ENCODE peak calls at places on chromosomes 11 and 22, in five cellular contexts. One of them, this sample, is unnamed.

GRCh38 chr22:45612451-45612901 is 59.2 kb upstream of the ATXN10 start:
- DNase-seq in IMR-90: peak
- DNase-seq in colonic mucosa: no peak
- DNase-seq in brain microvascular endothelial cell: peak
- DNase-seq in Calu3: no peak
- DNase-seq in this sample: peak

GRCh38 chr11:66641834-66642233 is 3.3 kb downstream of the RBM4 start:
- DNase-seq in colonic mucosa: no peak
- DNase-seq in brain microvascular endothelial cell: no peak
- DNase-seq in IMR-90: no peak
- DNase-seq in Calu3: no peak
- DNase-seq in this sample: no peak

GRCh38 chr11:12889243-12889642 is 119.9 kb upstream of the RASSF10 start:
- DNase-seq in brain microvascular endothelial cell: peak
- DNase-seq in Calu3: no peak
- DNase-seq in IMR-90: peak
- DNase-seq in colonic mucosa: no peak
- DNase-seq in this sample: peak

GRCh38 chr11:72684236-72684912 is 10.2 kb upstream of the PDE2A start:
- DNase-seq in IMR-90: peak
- DNase-seq in Calu3: peak
- DNase-seq in colonic mucosa: peak
- DNase-seq in brain microvascular endothelial cell: peak
- DNase-seq in this sample: peak

GRCh38 chr22:35451602-35452001 is 51.7 kb downstream of the MCM5 start:
- DNase-seq in Calu3: no peak
- DNase-seq in IMR-90: no peak
- DNase-seq in brain microvascular endothelial cell: no peak
- DNase-seq in colonic mucosa: no peak
- DNase-seq in this sample: no peak

GRCh38 chr22:45262931-45263789 is 21.6 kb upstream of the UPK3A start:
- DNase-seq in IMR-90: no peak
- DNase-seq in colonic mucosa: no peak
- DNase-seq in Calu3: no peak
- DNase-seq in brain microvascular endothelial cell: no peak
- DNase-seq in this sample: no peak

GRCh38 chr11:134261626-134262488 is 8.5 kb downstream of the ACAD8 start:
- DNase-seq in IMR-90: no peak
- DNase-seq in colonic mucosa: no peak
- DNase-seq in brain microvascular endothelial cell: no peak
- DNase-seq in Calu3: peak
- DNase-seq in this sample: peak

GRCh38 chr11:43316451-43316850 is 4.7 kb downstream of the API5 start:
- DNase-seq in Calu3: peak
- DNase-seq in IMR-90: peak
- DNase-seq in colonic mucosa: no peak
- DNase-seq in brain microvascular endothelial cell: peak
- DNase-seq in this sample: no peak

GRCh38 chr11:80826808-80827207 is 1386.0 kb upstream of the TENM4 start:
- DNase-seq in Calu3: no peak
- DNase-seq in brain microvascular endothelial cell: no peak
- DNase-seq in colonic mucosa: no peak
- DNase-seq in IMR-90: no peak
- DNase-seq in this sample: no peak

GRCh38 chr22:49432211-49432905 is 395.3 kb downstream of the BRD1 start:
- DNase-seq in colonic mucosa: no peak
- DNase-seq in IMR-90: no peak
- DNase-seq in brain microvascular endothelial cell: no peak
- DNase-seq in Calu3: no peak
- DNase-seq in this sample: no peak

GRCh38 chr11:134312807-134313206 is 19.0 kb upstream of the GLB1L2 start:
- DNase-seq in Calu3: no peak
- DNase-seq in brain microvascular endothelial cell: no peak
- DNase-seq in IMR-90: no peak
- DNase-seq in colonic mucosa: no peak
- DNase-seq in this sample: no peak

GRCh38 chr11:74453373-74453975 is 13.9 kb downstream of the KCNE3 start:
- DNase-seq in brain microvascular endothelial cell: peak
- DNase-seq in Calu3: peak
- DNase-seq in colonic mucosa: peak
- DNase-seq in IMR-90: peak
- DNase-seq in this sample: peak

GRCh38 chr11:44760917-44761545 is 34.3 kb downstream of the TSPAN18 start:
- DNase-seq in brain microvascular endothelial cell: peak
- DNase-seq in IMR-90: peak
- DNase-seq in colonic mucosa: no peak
- DNase-seq in Calu3: peak
- DNase-seq in this sample: peak

GRCh38 chr22:25899566-25899965 is 157.6 kb downstream of the MYO18B start:
- DNase-seq in IMR-90: no peak
- DNase-seq in colonic mucosa: no peak
- DNase-seq in brain microvascular endothelial cell: no peak
- DNase-seq in Calu3: no peak
- DNase-seq in this sample: no peak

GRCh38 chr11:118923721-118924587 is 1.8 kb downstream of the BCL9L start:
- DNase-seq in colonic mucosa: peak
- DNase-seq in Calu3: no peak
- DNase-seq in brain microvascular endothelial cell: no peak
- DNase-seq in IMR-90: no peak
- DNase-seq in this sample: no peak

GRCh38 chr22:30159082-30159481 is 78.8 kb downstream of the HORMAD2 start:
- DNase-seq in colonic mucosa: no peak
- DNase-seq in IMR-90: no peak
- DNase-seq in brain microvascular endothelial cell: no peak
- DNase-seq in Calu3: no peak
- DNase-seq in this sample: no peak

GRCh38 chr22:42918500-42918899 is 61.4 kb upstream of the ARFGAP3 start:
- DNase-seq in IMR-90: no peak
- DNase-seq in Calu3: no peak
- DNase-seq in brain microvascular endothelial cell: no peak
- DNase-seq in colonic mucosa: no peak
- DNase-seq in this sample: no peak

GRCh38 chr11:119602745-119603373 is 126.1 kb downstream of the NECTIN1 start:
- DNase-seq in brain microvascular endothelial cell: no peak
- DNase-seq in Calu3: no peak
- DNase-seq in colonic mucosa: no peak
- DNase-seq in IMR-90: no peak
- DNase-seq in this sample: no peak

GRCh38 chr11:120034881-120035620 is 102.9 kb downstream of the TRIM29 start:
- DNase-seq in brain microvascular endothelial cell: no peak
- DNase-seq in Calu3: no peak
- DNase-seq in colonic mucosa: no peak
- DNase-seq in IMR-90: no peak
- DNase-seq in this sample: no peak

DNA sequence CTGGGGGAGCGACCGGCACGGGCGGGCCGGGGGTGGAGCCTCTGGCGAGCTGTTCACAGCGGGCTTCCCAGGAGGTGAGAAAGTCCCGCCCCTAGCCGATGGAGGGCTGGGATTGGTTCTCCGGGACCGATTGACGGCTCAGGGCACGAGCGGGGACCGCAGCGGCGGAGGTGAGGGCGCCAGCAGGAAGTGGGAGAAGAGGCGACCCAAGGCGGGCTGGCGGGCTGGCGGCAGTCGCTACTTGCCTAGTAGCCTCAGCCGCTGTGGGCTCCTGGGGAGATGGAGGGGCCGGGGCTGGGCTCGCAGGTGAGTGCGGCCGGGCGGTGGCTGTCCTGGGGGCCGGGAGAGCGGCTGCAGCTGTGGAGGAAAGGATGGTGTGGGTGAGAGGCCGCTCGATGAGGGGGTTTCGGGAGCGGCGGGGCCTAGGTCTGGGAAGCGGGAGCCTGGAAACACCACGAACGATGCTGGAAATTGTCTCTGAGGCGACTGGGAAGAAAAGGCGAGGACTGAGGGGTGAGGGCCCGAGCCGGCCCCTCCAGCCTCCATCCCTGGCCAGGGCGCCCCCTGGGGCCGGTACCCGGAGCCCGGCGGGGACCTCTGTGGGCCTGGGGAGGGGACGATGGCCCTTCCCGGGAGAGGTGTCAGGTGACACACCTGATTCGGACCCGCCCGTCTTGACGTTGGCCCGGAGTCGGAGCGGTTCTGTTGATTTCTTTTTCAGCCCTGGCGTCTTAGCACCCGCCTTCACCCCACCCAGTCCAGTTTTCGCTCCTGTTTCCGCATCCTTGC is at the start of gene ZDHHC13:
- DNase-seq in Calu3: peak
- DNase-seq in colonic mucosa: peak
- DNase-seq in IMR-90: peak
- DNase-seq in brain microvascular endothelial cell: peak
- DNase-seq in this sample: peak
- TF ChIP-seq CTCF in Calu3: peak
- TF ChIP-seq CTCF in colonic mucosa: peak
- TF ChIP-seq CTCF in IMR-90: peak
- TF ChIP-seq CTCF in brain microvascular endothelial cell: peak
- TF ChIP-seq CTCF in this sample: peak

DNA sequence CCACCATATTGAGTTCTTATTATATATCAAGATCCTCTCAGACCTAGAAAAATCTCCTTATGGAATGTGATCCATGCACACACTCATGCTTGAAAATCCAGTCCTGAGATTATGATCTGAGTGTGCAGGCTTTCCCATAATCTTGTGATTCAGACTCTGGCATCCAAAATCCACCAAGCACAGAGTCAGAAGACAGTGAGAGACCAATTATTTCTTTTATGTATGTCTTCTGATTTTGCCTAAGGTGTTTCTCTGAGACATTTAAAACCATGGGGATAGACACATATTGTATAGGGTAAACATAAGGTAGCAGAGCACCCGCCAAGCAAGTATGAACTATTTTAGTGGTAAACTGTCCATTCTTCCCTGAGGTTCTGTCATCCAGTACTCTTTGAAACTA is 52.0 kb upstream of the MMP13 start:
- DNase-seq in IMR-90: peak
- DNase-seq in colonic mucosa: no peak
- DNase-seq in Calu3: no peak
- DNase-seq in brain microvascular endothelial cell: no peak
- DNase-seq in this sample: peak
- TF ChIP-seq CTCF in IMR-90: no peak
- TF ChIP-seq CTCF in colonic mucosa: no peak
- TF ChIP-seq CTCF in Calu3: no peak
- TF ChIP-seq CTCF in brain microvascular endothelial cell: no peak
- TF ChIP-seq CTCF in this sample: no peak

GRCh38 chr11:7088921-7089320 is at the start of gene RBMXL2:
- DNase-seq in IMR-90: no peak
- DNase-seq in colonic mucosa: no peak
- DNase-seq in Calu3: no peak
- DNase-seq in brain microvascular endothelial cell: no peak
- DNase-seq in this sample: no peak
- TF ChIP-seq CTCF in IMR-90: no peak
- TF ChIP-seq CTCF in colonic mucosa: no peak
- TF ChIP-seq CTCF in Calu3: no peak
- TF ChIP-seq CTCF in brain microvascular endothelial cell: peak
- TF ChIP-seq CTCF in this sample: no peak

DNA sequence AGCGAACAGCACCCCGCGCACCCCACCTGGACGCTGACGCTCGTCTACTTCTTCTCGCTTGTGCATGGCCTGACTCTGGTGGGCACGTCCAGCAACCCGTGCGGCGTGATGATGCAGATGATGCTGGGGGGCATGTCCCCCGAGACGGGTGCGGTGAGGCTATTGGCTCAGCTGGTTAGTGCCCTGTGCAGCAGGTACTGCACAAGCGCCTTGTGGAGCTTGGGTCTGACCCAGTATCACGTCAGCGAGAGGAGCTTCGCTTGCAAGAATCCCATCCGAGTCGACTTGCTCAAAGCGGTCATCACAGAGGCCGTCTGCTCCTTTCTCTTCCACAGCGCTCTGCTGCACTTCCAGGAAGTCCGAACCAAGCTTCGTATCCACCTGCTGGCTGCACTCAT is 440 bp downstream of the AQP11 start:
- DNase-seq in brain microvascular endothelial cell: peak
- DNase-seq in colonic mucosa: peak
- DNase-seq in IMR-90: peak
- DNase-seq in Calu3: peak
- DNase-seq in this sample: peak
- TF ChIP-seq CTCF in brain microvascular endothelial cell: no peak
- TF ChIP-seq CTCF in colonic mucosa: no peak
- TF ChIP-seq CTCF in IMR-90: no peak
- TF ChIP-seq CTCF in Calu3: no peak
- TF ChIP-seq CTCF in this sample: no peak

DNA sequence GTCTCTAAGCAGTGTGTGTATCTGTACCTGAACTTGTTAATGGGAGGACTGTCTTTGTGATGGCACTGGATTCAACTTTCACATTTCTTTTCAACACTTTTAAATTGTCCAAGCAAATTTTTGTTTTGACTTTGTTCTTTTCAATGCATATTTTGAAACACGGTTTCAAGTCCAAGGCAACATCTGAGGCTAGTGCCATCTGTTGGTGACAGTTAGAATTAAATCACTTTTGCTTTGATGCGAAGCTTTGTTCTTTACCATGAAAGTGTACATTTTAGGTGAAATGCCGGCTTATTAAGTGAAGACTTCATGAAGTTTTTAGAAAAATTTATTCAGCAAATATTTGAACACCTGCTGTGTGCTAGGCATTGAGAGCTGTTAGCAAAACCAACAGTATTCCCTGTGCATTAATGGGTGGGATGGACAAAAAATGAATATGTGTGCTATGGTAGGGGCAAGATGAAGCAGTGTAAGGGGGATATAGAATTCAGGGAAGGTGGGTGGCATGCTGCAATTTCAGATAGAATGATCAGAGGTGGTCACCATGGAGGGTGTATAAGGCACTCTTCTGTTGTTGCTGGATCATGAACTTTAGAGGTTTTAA is 70.2 kb downstream of the DDX10 start:
- DNase-seq in Calu3: no peak
- DNase-seq in IMR-90: peak
- DNase-seq in colonic mucosa: no peak
- DNase-seq in brain microvascular endothelial cell: peak
- DNase-seq in this sample: no peak
- TF ChIP-seq CTCF in Calu3: no peak
- TF ChIP-seq CTCF in IMR-90: peak
- TF ChIP-seq CTCF in colonic mucosa: peak
- TF ChIP-seq CTCF in brain microvascular endothelial cell: peak
- TF ChIP-seq CTCF in this sample: peak

DNA sequence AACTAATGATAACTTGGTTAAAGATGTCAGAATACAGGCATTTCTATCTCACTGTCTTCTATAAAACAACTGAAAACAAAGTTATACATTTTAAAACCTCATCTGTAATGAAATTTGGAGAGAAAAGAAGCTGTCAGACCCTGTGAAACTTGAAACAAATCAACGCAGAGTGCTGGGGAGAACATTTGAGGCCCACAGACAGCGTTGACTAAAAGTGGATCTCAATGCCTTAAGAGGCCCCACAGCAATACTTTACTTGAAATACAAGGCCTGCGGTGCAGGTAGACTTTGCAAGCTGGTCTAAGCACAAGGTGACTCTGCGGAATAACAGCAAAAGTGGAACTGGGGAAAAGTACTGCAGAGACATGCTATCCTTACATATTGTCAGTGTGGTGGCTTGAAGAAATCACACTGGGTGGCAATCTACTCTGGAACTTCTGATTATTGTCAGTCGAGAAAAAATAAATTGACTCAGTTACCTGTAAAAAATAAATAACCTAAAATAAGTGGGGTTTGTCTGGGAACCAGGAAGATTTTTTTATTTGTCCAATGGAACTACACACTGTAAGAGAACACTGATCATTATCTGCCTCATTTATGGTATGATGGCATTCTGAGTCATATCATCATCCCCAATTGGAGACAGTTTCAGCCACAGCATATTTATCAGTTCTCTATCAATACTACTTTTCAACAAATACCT is 138.9 kb downstream of the LUZP2 start:
- DNase-seq in brain microvascular endothelial cell: no peak
- DNase-seq in Calu3: no peak
- DNase-seq in colonic mucosa: no peak
- DNase-seq in IMR-90: peak
- DNase-seq in this sample: no peak
- TF ChIP-seq CTCF in brain microvascular endothelial cell: no peak
- TF ChIP-seq CTCF in Calu3: no peak
- TF ChIP-seq CTCF in colonic mucosa: no peak
- TF ChIP-seq CTCF in IMR-90: no peak
- TF ChIP-seq CTCF in this sample: no peak